ENCODE peak calls at places on chromosomes 16 and 17, in seven cellular contexts. B, S, R, G, A, I and X are unnamed samples.

GRCh38 chr16:49585143-49585542 is 211.5 kb downstream of the C16orf78 start:
- DNase-seq in B (no peak), S (no peak), R (no peak), G (no peak), A (no peak), I (no peak), X (no peak)

GRCh38 chr16:86584726-86585721 is 6.7 kb downstream of the FOXL1 start:
- DNase-seq in B (no peak), S (no peak), R (no peak), G (no peak), A (peak; percentile 28), I (no peak), X (peak; percentile 35)

GRCh38 chr16:6363891-6364607 is 968.6 kb upstream of the RBFOX1 start:
- DNase-seq in B (no peak), S (no peak), R (no peak), G (no peak), A (no peak), I (no peak), X (no peak)

GRCh38 chr16:89120281-89120680 is 26.6 kb downstream of the ACSF3 start:
- DNase-seq in B (no peak), S (no peak), R (no peak), G (no peak), A (no peak), I (peak; percentile 20), X (no peak)

GRCh38 chr17:2022647-2023046 is 2.5 kb downstream of the RTN4RL1 start:
- DNase-seq in B (no peak), S (no peak), R (no peak), G (no peak), A (no peak), I (no peak), X (no peak)

GRCh38 chr16:12271006-12271405 is 294.5 kb downstream of the SNX29 start:
- DNase-seq in B (no peak), S (no peak), R (peak; percentile 84), G (no peak), A (no peak), I (no peak), X (peak; percentile 14)

GRCh38 chr17:9937164-9937835 is 32.2 kb upstream of the RCVRN start:
- DNase-seq in B (no peak), S (no peak), R (no peak), G (no peak), A (no peak), I (peak; percentile 81), X (peak; percentile 30)

GRCh38 chr17:10135539-10136257 is 62.7 kb downstream of the GAS7 start:
- DNase-seq in B (no peak), S (peak; percentile 46), R (no peak), G (no peak), A (no peak), I (no peak), X (peak; percentile 78)

GRCh38 chr16:72197556-72197955 is 25.6 kb upstream of the PMFBP1 start:
- DNase-seq in B (no peak), S (no peak), R (no peak), G (no peak), A (no peak), I (no peak), X (no peak)

GRCh38 chr16:72201387-72201786 is 29.4 kb upstream of the PMFBP1 start:
- DNase-seq in B (no peak), S (no peak), R (peak; percentile 1), G (no peak), A (no peak), I (no peak), X (no peak)

GRCh38 chr16:72198021-72198420 is 26.1 kb upstream of the PMFBP1 start:
- DNase-seq in B (no peak), S (peak; percentile 93), R (no peak), G (peak; percentile 41), A (peak; percentile 59), I (peak; percentile 61), X (peak; percentile 78)

GRCh38 chr16:72199938-72200337 is 28.0 kb upstream of the PMFBP1 start:
- DNase-seq in B (no peak), S (no peak), R (no peak), G (no peak), A (no peak), I (no peak), X (no peak)

GRCh38 chr16:72198641-72199250 is 26.8 kb upstream of the PMFBP1 start:
- DNase-seq in B (no peak), S (no peak), R (peak; percentile 67), G (no peak), A (no peak), I (no peak), X (no peak)
- H3K4me3 ChIP-seq in B (no peak overlapping the region), S (no peak overlapping the region), R (no peak overlapping the region), G (no peak overlapping the region), A (no peak overlapping the region), I (no peak overlapping the region), X (no peak overlapping the region)

GRCh38 chr17:75271955-75272847 is 1.2 kb upstream of the MIF4GD start:
- DNase-seq in B (no peak), S (peak; percentile 49), R (peak; percentile 66), G (no peak), A (no peak), I (peak; percentile 84), X (no peak)
- TF ChIP-seq CTCF in B (no peak), S (no peak), R (no peak), G (no peak), A (no peak), I (no peak), X (no peak)

GRCh38 chr17:28519236-28519635 is 13.1 kb downstream of the FOXN1 start:
- DNase-seq in B (no peak), S (no peak), R (no peak), G (no peak), A (no peak), I (no peak), X (no peak)
- H3K4me3 ChIP-seq in B (no peak overlapping the region), S (no peak overlapping the region), R (no peak overlapping the region), G (no peak overlapping the region), A (no peak overlapping the region), I (no peak overlapping the region), X (no peak overlapping the region)

GRCh38 chr17:43745541-43745940 is 13.1 kb downstream of the SOST start:
- DNase-seq in B (no peak), S (no peak), R (no peak), G (no peak), A (no peak), I (no peak), X (no peak)

GRCh38 chr17:43737722-43738121 is 20.9 kb downstream of the SOST start:
- DNase-seq in B (no peak), S (no peak), R (no peak), G (no peak), A (no peak), I (no peak), X (no peak)

GRCh38 chr17:43736389-43736788 is 22.2 kb downstream of the SOST start:
- DNase-seq in B (no peak), S (no peak), R (no peak), G (no peak), A (no peak), I (no peak), X (peak; percentile 25)

DNA sequence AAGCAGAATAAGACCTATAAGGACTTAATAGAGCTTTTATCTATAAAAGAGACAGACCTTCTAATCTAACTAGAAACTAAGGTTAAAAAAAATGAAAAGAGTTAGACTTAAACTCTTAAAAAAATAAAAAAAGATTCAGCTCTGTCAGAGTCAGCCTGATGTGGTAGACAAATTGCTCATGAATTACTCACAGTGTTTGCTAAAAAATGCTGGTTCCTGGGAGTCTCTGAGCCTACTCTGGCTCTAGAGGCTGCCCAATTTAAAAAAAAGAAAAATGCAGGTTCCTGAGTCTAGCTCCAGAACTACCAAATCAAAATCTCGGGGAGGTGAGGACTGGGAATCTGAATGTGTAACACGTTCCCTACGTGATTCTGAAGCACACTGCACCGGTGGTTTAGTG is 18.1 kb downstream of the SOST start:
- DNase-seq in B (no peak), S (peak; percentile 47), R (no peak), G (no peak), A (no peak), I (no peak), X (peak; percentile 15)
- TF ChIP-seq CTCF in B (no peak), S (no peak), R (no peak), G (no peak), A (no peak), I (no peak), X (no peak)

DNA sequence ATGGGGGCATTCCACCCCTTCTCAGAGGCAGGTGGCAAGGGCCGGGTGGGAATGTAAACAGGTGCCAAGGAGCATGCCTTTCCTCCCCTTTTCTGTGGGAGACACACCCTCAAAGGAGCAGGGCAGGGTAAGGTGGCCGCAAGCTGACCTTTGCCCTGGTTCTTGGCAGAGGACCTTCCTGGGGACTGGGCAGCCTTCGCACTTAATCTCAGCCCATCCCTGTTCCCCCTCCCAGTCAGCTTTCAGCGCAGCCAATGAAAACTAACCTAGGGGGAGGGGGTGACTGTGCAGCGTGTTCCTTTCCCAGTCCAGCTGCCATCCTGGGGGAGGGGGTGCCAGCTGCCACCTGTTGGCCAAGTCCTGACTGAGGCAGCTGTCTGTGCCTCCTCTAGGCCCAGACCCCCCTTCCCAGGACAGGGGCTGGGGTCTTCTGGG is 2.8 kb downstream of the TRAF4 start:
- DNase-seq in B (no peak), S (no peak), R (peak; percentile 72), G (peak; percentile 43), A (peak; percentile 29), I (no peak), X (peak; percentile 20)
- H3K4me3 ChIP-seq in B (no peak overlapping the region), S (peak overlapping the region; percentile 94), R (peak overlapping the region; percentile 99), G (no peak overlapping the region), A (peak overlapping the region; percentile 2), I (no peak overlapping the region), X (peak overlapping the region; percentile 92)

DNA sequence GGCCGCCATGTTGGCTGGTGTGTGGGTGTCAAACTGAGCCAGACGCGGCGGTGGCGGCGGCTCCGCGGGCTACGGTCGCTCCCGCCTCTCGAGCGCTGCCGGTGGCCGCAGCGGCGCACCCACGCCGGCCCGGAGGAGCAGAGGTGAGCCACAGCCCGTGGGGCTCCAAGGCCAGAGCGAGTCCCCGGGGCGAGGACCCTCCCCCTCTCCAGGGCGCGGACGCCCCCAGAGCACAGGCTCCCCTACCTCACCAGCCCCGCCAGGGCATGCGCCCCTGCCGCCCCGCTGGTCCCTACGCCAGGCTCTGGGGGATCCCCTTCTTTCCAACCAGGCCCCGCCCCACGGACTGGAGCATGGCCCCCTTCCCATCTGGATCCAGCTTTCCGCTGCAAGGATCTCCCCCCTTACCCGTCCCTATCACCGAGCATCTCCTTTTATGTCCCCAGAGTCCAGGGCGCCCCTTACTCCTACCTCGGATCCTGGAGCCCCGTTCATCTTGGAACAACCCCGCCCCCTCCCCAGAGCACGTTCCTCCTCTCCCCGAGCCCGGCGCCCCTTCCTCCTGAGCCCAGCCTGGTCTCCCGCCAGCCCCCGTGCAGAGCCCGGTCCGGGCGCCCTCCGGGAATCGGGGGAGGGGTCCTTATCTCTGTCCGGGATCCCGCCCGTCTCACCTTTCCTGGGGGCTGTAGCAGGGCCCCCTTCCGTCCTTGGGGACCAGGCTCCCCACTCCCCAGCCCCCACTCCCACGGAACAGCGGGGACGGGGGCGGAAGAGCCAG is 412 bp downstream of the EPN2 start:
- DNase-seq in B (no peak), S (no peak), R (peak; percentile 85), G (peak; percentile 72), A (peak; percentile 51), I (peak; percentile 46), X (no peak)
- TF ChIP-seq CTCF in B (peak; percentile 44), S (no peak), R (peak; percentile 33), G (peak; percentile 50), A (peak; percentile 6), I (peak; percentile 48), X (peak; percentile 15)

GRCh38 chr16:3880623-3881498 is at the start of gene CREBBP:
- DNase-seq in B (peak; percentile 28), S (peak; percentile 88), R (peak; percentile 95), G (peak; percentile 89), A (peak; percentile 87), I (peak; percentile 91), X (peak; percentile 90)
- H3K4me3 ChIP-seq in B (peak within 1 kb of the TSS; percentile 95), S (peak within 1 kb of the TSS; percentile 88), R (peak within 1 kb of the TSS; percentile 88), G (peak within 1 kb of the TSS; percentile 99), A (peak within 1 kb of the TSS; percentile 94), I (peak within 1 kb of the TSS; percentile 77), X (peak within 1 kb of the TSS; percentile 70)